ENCODE peak calls at places on chromosomes 13 and 19, in six cellular contexts. I is activated CD4-positive, alpha-beta T cell treated with anti-CD3 and anti-CD28 coated beads for 48 hours; L is prostate gland; M is heart right ventricle; K is psoas muscle; A is memory B cell. F is an unnamed sample.

GRCh38 chr19:39725995-39726394 is 11.8 kb downstream of the CLC start:
- DNase-seq in I (no peak), L (no peak), M (no peak), K (no peak), A (no peak), F (no peak)

GRCh38 chr19:48967346-48968178 is 2.5 kb downstream of the FTL start:
- DNase-seq in I (peak), L (no peak), M (no peak), K (peak), A (no peak), F (no peak)

GRCh38 chr19:2888739-2889224 is 11.9 kb upstream of the ZNF57 start:
- DNase-seq in I (peak), L (no peak), M (peak), K (peak), A (peak), F (peak)

GRCh38 chr19:1718382-1719315 is 34.7 kb upstream of the ONECUT3 start:
- DNase-seq in I (no peak), L (no peak), M (no peak), K (no peak), A (no peak), F (no peak)

GRCh38 chr19:17075860-17076538 is 422 bp downstream of the MYO9B start:
- DNase-seq in I (peak), L (no peak), M (peak), K (peak), A (peak), F (peak)

GRCh38 chr19:44142014-44142523 is 715 bp downstream of the ZNF234 start:
- DNase-seq in I (peak), L (no peak), M (no peak), K (peak), A (no peak), F (no peak)

GRCh38 chr13:101942038-101942437 is 459.8 kb downstream of the FGF14 start:
- DNase-seq in I (peak), L (no peak), M (no peak), K (no peak), A (no peak), F (no peak)

GRCh38 chr13:43676320-43676719 is 110.5 kb downstream of the ENOX1 start:
- DNase-seq in I (no peak), L (no peak), M (no peak), K (no peak), A (no peak), F (no peak)

GRCh38 chr13:98325724-98326123 is 148.7 kb upstream of the RNF113B start:
- DNase-seq in I (no peak), L (peak), M (no peak), K (no peak), A (no peak), F (no peak)

GRCh38 chr19:49849433-49850220 is 1.3 kb upstream of the PTOV1 start:
- DNase-seq in I (no peak), L (no peak), M (no peak), K (no peak), A (no peak), F (no peak)

GRCh38 chr13:97226013-97226412 is 3.9 kb downstream of the MBNL2 start:
- DNase-seq in I (no peak), L (peak), M (no peak), K (no peak), A (no peak), F (no peak)

GRCh38 chr13:81275666-81276258 is 934.8 kb upstream of the SPRY2 start:
- DNase-seq in I (no peak), L (no peak), M (no peak), K (no peak), A (no peak), F (no peak)

GRCh38 chr13:37495046-37495445 is 103.5 kb downstream of the POSTN start:
- DNase-seq in I (no peak), L (no peak), M (no peak), K (no peak), A (no peak), F (no peak)

GRCh38 chr13:45705936-45706335 is 3.8 kb downstream of the CBY2 start:
- DNase-seq in I (no peak), L (no peak), M (no peak), K (no peak), A (no peak), F (no peak)

GRCh38 chr19:11749751-11750150 is 11.0 kb upstream of the ZNF823 start:
- DNase-seq in I (no peak), L (no peak), M (no peak), K (no peak), A (no peak), F (no peak)

GRCh38 chr19:31902821-31903220 is 442.6 kb upstream of the ZNF507 start:
- DNase-seq in I (no peak), L (no peak), M (no peak), K (no peak), A (no peak), F (no peak)

GRCh38 chr19:37303591-37304171 is 67.2 kb upstream of the ZNF527 start:
- DNase-seq in I (no peak), L (no peak), M (no peak), K (no peak), A (no peak), F (no peak)

F was measured in central memory CD4-positive, alpha-beta T cell.